ENCODE peak calls at places on chromosomes 3 and 15, in seven cellular contexts. E is mucosa of descending colon, P is fibroblast of mammary gland, O is A549, Y is endothelial cell, X is left lung, K is endothelial cell of umbilical vein. C is an unnamed sample.

GRCh38 chr15:58694641-58695398 is 54.7 kb downstream of the ADAM10 start:
- DNase-seq in O (no peak), P (no peak), E (no peak), Y (no peak), X (no peak), K (no peak), C (no peak)

GRCh38 chr15:52503788-52504496 is 24.7 kb downstream of the MYO5A start:
- DNase-seq in K (no peak), P (peak), Y (no peak), X (no peak), E (no peak), O (no peak), C (no peak)

GRCh38 chr15:74384566-74385441 is 17.4 kb upstream of the CYP11A1 start:
- DNase-seq in O (no peak), Y (no peak), X (no peak), P (peak), E (peak), K (peak), C (peak)

GRCh38 chr3:33111581-33111980 is 2.2 kb upstream of the CRTAP start:
- DNase-seq in O (no peak), K (no peak), P (no peak), X (no peak), E (no peak), Y (no peak), C (no peak)

GRCh38 chr3:4841225-4841624 is 138.0 kb upstream of the BHLHE40 start:
- DNase-seq in P (no peak), E (no peak), K (no peak), Y (no peak), X (no peak), O (no peak), C (no peak)

GRCh38 chr3:161035711-161036110 is 69.4 kb downstream of the B3GALNT1 start:
- DNase-seq in Y (no peak), K (peak), X (no peak), P (peak), E (no peak), O (no peak), C (no peak)

GRCh38 chr3:123290962-123291361 is 89.2 kb downstream of the SEC22A start:
- DNase-seq in Y (no peak), X (no peak), K (no peak), O (no peak), E (no peak), P (no peak), C (no peak)

GRCh38 chr3:61354604-61355003 is 103.4 kb upstream of the FHIT start:
- DNase-seq in P (no peak), K (no peak), X (no peak), E (no peak), Y (no peak), O (no peak), C (no peak)

GRCh38 chr15:23589012-23589411 is 23.5 kb downstream of the MKRN3 start:
- DNase-seq in X (no peak), K (no peak), O (no peak), P (no peak), E (no peak), Y (no peak), C (no peak)

GRCh38 chr15:57432141-57432701 is 55.9 kb downstream of the CGNL1 start:
- DNase-seq in E (no peak), O (no peak), X (no peak), K (peak), P (no peak), Y (no peak), C (no peak)

GRCh38 chr15:100929641-100930042 is 10.5 kb downstream of the LRRK1 start:
- DNase-seq in E (no peak), Y (peak), P (no peak), O (no peak), X (no peak), K (no peak), C (no peak)

GRCh38 chr3:11764931-11765363 is 81.7 kb downstream of the TAMM41 start:
- DNase-seq in K (peak), P (peak), X (no peak), E (no peak), O (no peak), Y (no peak), C (no peak)

GRCh38 chr3:52444860-52445793 is at the start of gene SEMA3G:
- DNase-seq in Y (peak), P (peak), X (peak), O (peak), K (peak), E (peak), C (peak)

GRCh38 chr3:16906679-16907078 is 21.9 kb downstream of the PLCL2 start:
- DNase-seq in E (no peak), P (peak), O (no peak), X (no peak), K (peak), Y (no peak), C (no peak)

GRCh38 chr3:122941233-122942206 is 86.0 kb downstream of the SEMA5B start:
- DNase-seq in K (no peak), Y (no peak), X (no peak), E (no peak), O (no peak), P (peak), C (no peak)

GRCh38 chr15:75508741-75509532 is 57.4 kb upstream of the SIN3A start:
- DNase-seq in P (peak), X (no peak), E (no peak), O (peak), Y (peak), K (peak), C (no peak)

GRCh38 chr15:75348563-75349350 is 1.9 kb downstream of the NEIL1 start:
- DNase-seq in K (peak), Y (no peak), E (peak), O (no peak), P (no peak), X (no peak), C (no peak)

GRCh38 chr3:126101521-126101982 is 17.6 kb upstream of the SLC41A3 start:
- DNase-seq in X (no peak), Y (no peak), O (no peak), E (no peak), K (peak), P (no peak), C (no peak)

GRCh38 chr15:25243800-25244097 is 195.1 kb downstream of the UBE3A start:
- DNase-seq in X (peak), O (no peak), E (peak), Y (no peak), P (no peak), K (no peak), C (peak)

GRCh38 chr3:71723452-71724170 is 1.6 kb downstream of the EIF4E3 start:
- DNase-seq in O (no peak), P (no peak), X (no peak), K (no peak), Y (no peak), E (no peak), C (no peak)

GRCh38 chr15:65339926-65340325 is 35.4 kb downstream of the RNU5B-1 start:
- DNase-seq in E (no peak), P (no peak), X (peak), O (no peak), Y (peak), K (no peak), C (no peak)

GRCh38 chr3:122233109-122233952 is 49.9 kb downstream of the CASR start:
- DNase-seq in K (no peak), O (no peak), Y (no peak), P (no peak), E (no peak), X (peak), C (peak)

GRCh38 chr3:135261916-135262315 is 466.9 kb downstream of the EPHB1 start:
- DNase-seq in O (no peak), K (no peak), P (no peak), Y (no peak), E (no peak), X (no peak), C (no peak)

GRCh38 chr3:188261011-188261410 is 107.1 kb downstream of the LPP start:
- DNase-seq in E (no peak), X (no peak), K (peak), O (no peak), Y (no peak), P (no peak), C (no peak)

DNA sequence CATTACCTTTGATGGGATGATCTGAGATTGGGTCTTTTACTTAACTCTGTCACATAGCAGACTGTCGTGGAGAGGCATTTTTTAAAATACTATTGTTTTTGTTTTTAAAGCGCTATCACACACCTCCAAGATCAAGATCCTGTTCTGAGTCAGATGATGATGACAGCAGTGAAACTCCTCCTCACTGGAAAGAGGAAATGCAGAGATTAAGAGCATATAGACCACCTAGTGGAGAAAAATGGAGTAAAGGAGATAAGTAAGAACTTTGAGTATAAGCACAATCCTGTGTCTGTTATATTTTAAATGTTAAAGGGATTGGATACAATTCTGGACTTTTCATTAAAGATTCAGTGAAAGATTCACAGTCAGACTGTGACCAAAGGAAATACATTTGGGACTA is 18.4 kb upstream of the ZBTB47 start:
- DNase-seq in Y (no peak), E (no peak), P (peak), O (no peak), K (peak), X (no peak), C (no peak)
- TF ChIP-seq CTCF in Y (no peak), E (no peak), P (peak), O (no peak), K (peak), X (no peak), C (no peak)

DNA sequence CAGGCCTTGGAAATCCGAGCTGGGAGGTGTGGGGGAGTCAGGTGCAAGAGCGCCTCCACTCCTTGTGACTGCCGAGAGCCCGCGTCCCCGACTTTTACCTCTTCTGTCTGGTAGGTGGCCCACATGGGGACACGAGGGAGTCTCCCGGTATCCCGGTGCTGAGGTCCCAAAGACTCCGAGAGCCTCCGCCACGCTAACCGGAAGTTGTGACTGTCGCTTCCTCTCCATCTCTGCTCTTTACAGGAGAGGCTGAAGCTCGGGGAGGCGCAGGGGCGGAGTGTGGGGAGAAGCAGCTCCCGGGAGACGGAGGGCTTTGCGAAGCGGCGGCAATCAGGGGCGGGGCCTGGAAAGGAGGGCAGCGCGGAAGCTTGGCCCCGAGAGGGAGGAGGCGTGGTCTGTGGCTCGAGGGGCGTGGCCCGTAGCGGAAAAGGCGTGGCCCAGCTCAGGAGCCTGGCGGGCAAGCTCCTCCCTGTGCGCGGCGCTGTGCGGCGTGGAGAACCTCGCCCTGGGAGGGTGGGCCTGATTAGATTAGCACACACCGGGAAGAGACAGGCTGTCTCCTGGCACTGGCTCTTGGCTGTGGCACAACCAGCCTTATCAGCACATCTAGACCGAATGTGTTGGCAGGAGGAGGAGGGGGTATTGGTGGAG is 143.9 kb downstream of the GABRB3 start:
- DNase-seq in O (peak), Y (no peak), X (peak), K (peak), E (peak), P (peak), C (no peak)
- TF ChIP-seq CTCF in O (peak), Y (no peak), X (no peak), K (no peak), E (no peak), P (no peak), C (no peak)

GRCh38 chr15:43939070-43939469 is 112.3 kb downstream of the WDR76 start:
- DNase-seq in O (peak), K (peak), X (no peak), P (peak), E (no peak), Y (peak), C (no peak)
- TF ChIP-seq CTCF in O (peak), K (peak), X (peak), P (peak), E (no peak), Y (peak), C (no peak)

GRCh38 chr3:157830865-157831264 is 275.4 kb downstream of the SHOX2 start:
- DNase-seq in P (no peak), K (no peak), E (no peak), O (no peak), X (no peak), Y (no peak), C (no peak)
- TF ChIP-seq CTCF in P (no peak), K (no peak), E (no peak), O (no peak), X (no peak), Y (no peak), C (no peak)

GRCh38 chr3:18474202-18474601 is 49.1 kb upstream of the SATB1 start:
- DNase-seq in K (no peak), X (no peak), E (no peak), P (no peak), O (no peak), Y (no peak), C (no peak)
- TF ChIP-seq CTCF in K (no peak), X (no peak), E (no peak), P (no peak), O (no peak), Y (no peak), C (no peak)